ENCODE peak calls at places on chromosomes 16 and 17, in seven cellular contexts. One of them, this sample, is unnamed.
A peak's percentile ranks its signal among the peaks of the same experiment; 100 is the strongest.

GRCh38 chr16:4139968-4140367 is 23.7 kb upstream of the ADCY9 start:
- DNase-seq in activated naive CD4-positive, alpha-beta T cell treated with Interleukin-2 at 50 U/mL for 16 hours: no peak
- DNase-seq in ACHN: no peak
- DNase-seq in lower leg skin: no peak
- DNase-seq in activated B cell treated with CpG ODN at 0.5 μM for 24 hours: no peak
- DNase-seq in colonic mucosa: no peak
- DNase-seq in A172: no peak
- DNase-seq in this sample: no peak

GRCh38 chr17:69961488-69962145 is 113.4 kb upstream of the KCNJ16 start:
- DNase-seq in activated naive CD4-positive, alpha-beta T cell treated with Interleukin-2 at 50 U/mL for 16 hours: no peak
- DNase-seq in ACHN: no peak
- DNase-seq in lower leg skin: no peak
- DNase-seq in activated B cell treated with CpG ODN at 0.5 μM for 24 hours: no peak
- DNase-seq in colonic mucosa: no peak
- DNase-seq in A172: no peak
- DNase-seq in this sample: no peak

GRCh38 chr17:45895304-45895968 is 1.1 kb downstream of the MAPT start:
- DNase-seq in activated naive CD4-positive, alpha-beta T cell treated with Interleukin-2 at 50 U/mL for 16 hours: peak; percentile 22
- DNase-seq in ACHN: peak; percentile 23
- DNase-seq in lower leg skin: no peak
- DNase-seq in activated B cell treated with CpG ODN at 0.5 μM for 24 hours: peak; percentile 34
- DNase-seq in colonic mucosa: no peak
- DNase-seq in A172: no peak
- DNase-seq in this sample: no peak

GRCh38 chr16:58198022-58198683 is at the start of gene CSNK2A2:
- DNase-seq in activated naive CD4-positive, alpha-beta T cell treated with Interleukin-2 at 50 U/mL for 16 hours: peak; percentile 74
- DNase-seq in ACHN: peak; percentile 81
- DNase-seq in lower leg skin: peak; percentile 47
- DNase-seq in activated B cell treated with CpG ODN at 0.5 μM for 24 hours: peak; percentile 73
- DNase-seq in colonic mucosa: peak; percentile 69
- DNase-seq in A172: peak; percentile 65
- DNase-seq in this sample: no peak

GRCh38 chr17:19645608-19646250 is 2.8 kb upstream of the ALDH3A2 start:
- DNase-seq in activated naive CD4-positive, alpha-beta T cell treated with Interleukin-2 at 50 U/mL for 16 hours: peak; percentile 49
- DNase-seq in ACHN: peak; percentile 38
- DNase-seq in lower leg skin: no peak
- DNase-seq in activated B cell treated with CpG ODN at 0.5 μM for 24 hours: no peak
- DNase-seq in colonic mucosa: peak; percentile 71
- DNase-seq in A172: peak; percentile 81
- DNase-seq in this sample: no peak

GRCh38 chr17:74814453-74814852 is 38.3 kb upstream of the NAT9 start:
- DNase-seq in activated naive CD4-positive, alpha-beta T cell treated with Interleukin-2 at 50 U/mL for 16 hours: no peak
- DNase-seq in ACHN: peak; percentile 26
- DNase-seq in lower leg skin: no peak
- DNase-seq in activated B cell treated with CpG ODN at 0.5 μM for 24 hours: no peak
- DNase-seq in colonic mucosa: no peak
- DNase-seq in A172: no peak
- DNase-seq in this sample: no peak

GRCh38 chr17:10844667-10845387 is 6.9 kb upstream of the PIRT start:
- DNase-seq in activated naive CD4-positive, alpha-beta T cell treated with Interleukin-2 at 50 U/mL for 16 hours: peak; percentile 71
- DNase-seq in ACHN: peak; percentile 65
- DNase-seq in lower leg skin: peak; percentile 63
- DNase-seq in activated B cell treated with CpG ODN at 0.5 μM for 24 hours: peak; percentile 44
- DNase-seq in colonic mucosa: peak; percentile 90
- DNase-seq in A172: peak; percentile 70
- DNase-seq in this sample: no peak

GRCh38 chr17:68356520-68356919 is 65.2 kb downstream of the ARSG start:
- DNase-seq in activated naive CD4-positive, alpha-beta T cell treated with Interleukin-2 at 50 U/mL for 16 hours: peak; percentile 65
- DNase-seq in ACHN: no peak
- DNase-seq in lower leg skin: no peak
- DNase-seq in activated B cell treated with CpG ODN at 0.5 μM for 24 hours: no peak
- DNase-seq in colonic mucosa: peak; percentile 23
- DNase-seq in A172: no peak
- DNase-seq in this sample: no peak

GRCh38 chr16:20944861-20945390 is 44.4 kb downstream of the LYRM1 start:
- DNase-seq in activated naive CD4-positive, alpha-beta T cell treated with Interleukin-2 at 50 U/mL for 16 hours: peak; percentile 46
- DNase-seq in ACHN: peak; percentile 16
- DNase-seq in lower leg skin: no peak
- DNase-seq in activated B cell treated with CpG ODN at 0.5 μM for 24 hours: no peak
- DNase-seq in colonic mucosa: no peak
- DNase-seq in A172: peak; percentile 40
- DNase-seq in this sample: no peak

GRCh38 chr17:41527076-41528023 is 758 bp downstream of the KRT19 start:
- DNase-seq in activated naive CD4-positive, alpha-beta T cell treated with Interleukin-2 at 50 U/mL for 16 hours: no peak
- DNase-seq in ACHN: peak; percentile 58
- DNase-seq in lower leg skin: no peak
- DNase-seq in activated B cell treated with CpG ODN at 0.5 μM for 24 hours: no peak
- DNase-seq in colonic mucosa: peak; percentile 81
- DNase-seq in A172: no peak
- DNase-seq in this sample: no peak

GRCh38 chr17:80811181-80812105 is 180.2 kb upstream of the CHMP6 start:
- DNase-seq in activated naive CD4-positive, alpha-beta T cell treated with Interleukin-2 at 50 U/mL for 16 hours: peak; percentile 21
- DNase-seq in ACHN: no peak
- DNase-seq in lower leg skin: no peak
- DNase-seq in activated B cell treated with CpG ODN at 0.5 μM for 24 hours: no peak
- DNase-seq in colonic mucosa: no peak
- DNase-seq in A172: no peak
- DNase-seq in this sample: no peak

GRCh38 chr17:39099686-39100293 is 51.6 kb downstream of the PLXDC1 start:
- DNase-seq in activated naive CD4-positive, alpha-beta T cell treated with Interleukin-2 at 50 U/mL for 16 hours: no peak
- DNase-seq in ACHN: no peak
- DNase-seq in lower leg skin: no peak
- DNase-seq in activated B cell treated with CpG ODN at 0.5 μM for 24 hours: no peak
- DNase-seq in colonic mucosa: peak; percentile 56
- DNase-seq in A172: no peak
- DNase-seq in this sample: no peak